ENCODE peak calls at places on chromosomes 5 and 9, in eight cellular contexts. One of them, this sample, is unnamed.

GRCh38 chr9:127208416-127208815 is 56.2 kb upstream of the GARNL3 start:
- DNase-seq in Peyer's patch: peak; percentile 21
- DNase-seq in endothelial cell: no peak
- DNase-seq in retina: no peak
- DNase-seq in H54: no peak
- DNase-seq in breast epithelium: no peak
- DNase-seq in activated CD4-positive, CD25-positive, alpha-beta regulatory T cell: no peak
- DNase-seq in NCI-H774: no peak
- DNase-seq in this sample: no peak

GRCh38 chr5:54311178-54311811 is 922 bp upstream of the ARL15 start:
- DNase-seq in NCI-H774: no peak
- DNase-seq in retina: no peak
- DNase-seq in breast epithelium: no peak
- DNase-seq in endothelial cell: no peak
- DNase-seq in activated CD4-positive, CD25-positive, alpha-beta regulatory T cell: no peak
- DNase-seq in Peyer's patch: no peak
- DNase-seq in H54: no peak
- DNase-seq in this sample: no peak

GRCh38 chr9:133532937-133533668 is 1.4 kb upstream of the ADAMTSL2 start:
- DNase-seq in NCI-H774: peak; percentile 77
- DNase-seq in breast epithelium: no peak
- DNase-seq in H54: peak; percentile 79
- DNase-seq in activated CD4-positive, CD25-positive, alpha-beta regulatory T cell: peak; percentile 29
- DNase-seq in Peyer's patch: peak; percentile 67
- DNase-seq in endothelial cell: peak; percentile 89
- DNase-seq in retina: no peak
- DNase-seq in this sample: peak; percentile 66

GRCh38 chr9:93304574-93305496 is 120.9 kb downstream of the WNK2 start:
- DNase-seq in NCI-H774: peak; percentile 7
- DNase-seq in Peyer's patch: peak; percentile 68
- DNase-seq in breast epithelium: peak; percentile 70
- DNase-seq in retina: peak; percentile 74
- DNase-seq in endothelial cell: peak; percentile 77
- DNase-seq in activated CD4-positive, CD25-positive, alpha-beta regulatory T cell: no peak
- DNase-seq in H54: peak; percentile 78
- DNase-seq in this sample: no peak

GRCh38 chr5:140398379-140398811 is 3.2 kb upstream of the ANKHD1 start:
- DNase-seq in H54: no peak
- DNase-seq in breast epithelium: no peak
- DNase-seq in retina: no peak
- DNase-seq in endothelial cell: no peak
- DNase-seq in activated CD4-positive, CD25-positive, alpha-beta regulatory T cell: no peak
- DNase-seq in NCI-H774: no peak
- DNase-seq in Peyer's patch: no peak
- DNase-seq in this sample: no peak

GRCh38 chr5:122180863-122181519 is 51.6 kb downstream of the ZNF474 start:
- DNase-seq in endothelial cell: no peak
- DNase-seq in Peyer's patch: no peak
- DNase-seq in activated CD4-positive, CD25-positive, alpha-beta regulatory T cell: no peak
- DNase-seq in NCI-H774: no peak
- DNase-seq in H54: no peak
- DNase-seq in breast epithelium: no peak
- DNase-seq in retina: no peak
- DNase-seq in this sample: no peak

GRCh38 chr9:116572095-116572748 is 114.9 kb upstream of the TRIM32 start:
- DNase-seq in Peyer's patch: peak; percentile 84
- DNase-seq in NCI-H774: peak; percentile 46
- DNase-seq in retina: peak; percentile 88
- DNase-seq in H54: peak; percentile 97
- DNase-seq in activated CD4-positive, CD25-positive, alpha-beta regulatory T cell: no peak
- DNase-seq in endothelial cell: peak; percentile 81
- DNase-seq in breast epithelium: peak; percentile 81
- DNase-seq in this sample: peak; percentile 88

GRCh38 chr9:130912932-130913598 is 16.5 kb upstream of the QRFP start:
- DNase-seq in H54: peak; percentile 26
- DNase-seq in NCI-H774: peak; percentile 37
- DNase-seq in Peyer's patch: no peak
- DNase-seq in endothelial cell: no peak
- DNase-seq in retina: peak; percentile 79
- DNase-seq in activated CD4-positive, CD25-positive, alpha-beta regulatory T cell: no peak
- DNase-seq in breast epithelium: no peak
- DNase-seq in this sample: no peak

GRCh38 chr9:78971505-78971904 is 600.3 kb upstream of the TLE4 start:
- DNase-seq in endothelial cell: no peak
- DNase-seq in breast epithelium: no peak
- DNase-seq in retina: peak; percentile 8
- DNase-seq in activated CD4-positive, CD25-positive, alpha-beta regulatory T cell: no peak
- DNase-seq in H54: no peak
- DNase-seq in Peyer's patch: no peak
- DNase-seq in NCI-H774: no peak
- DNase-seq in this sample: no peak

GRCh38 chr9:69619233-69619632 is 52.9 kb downstream of the APBA1 start:
- DNase-seq in NCI-H774: no peak
- DNase-seq in H54: no peak
- DNase-seq in retina: no peak
- DNase-seq in breast epithelium: no peak
- DNase-seq in activated CD4-positive, CD25-positive, alpha-beta regulatory T cell: no peak
- DNase-seq in Peyer's patch: no peak
- DNase-seq in endothelial cell: no peak
- DNase-seq in this sample: no peak

GRCh38 chr5:67693956-67694564 is 497.5 kb upstream of the CD180 start:
- DNase-seq in H54: no peak
- DNase-seq in retina: no peak
- DNase-seq in breast epithelium: peak; percentile 53
- DNase-seq in endothelial cell: no peak
- DNase-seq in Peyer's patch: no peak
- DNase-seq in activated CD4-positive, CD25-positive, alpha-beta regulatory T cell: no peak
- DNase-seq in NCI-H774: no peak
- DNase-seq in this sample: peak; percentile 49

GRCh38 chr9:71746753-71747115 is 21.6 kb downstream of the CEMIP2 start:
- DNase-seq in Peyer's patch: no peak
- DNase-seq in retina: no peak
- DNase-seq in H54: no peak
- DNase-seq in activated CD4-positive, CD25-positive, alpha-beta regulatory T cell: no peak
- DNase-seq in breast epithelium: no peak
- DNase-seq in NCI-H774: no peak
- DNase-seq in endothelial cell: no peak
- DNase-seq in this sample: no peak

GRCh38 chr9:5446451-5447236 is 3.7 kb upstream of the CD274 start:
- DNase-seq in endothelial cell: no peak
- DNase-seq in retina: no peak
- DNase-seq in NCI-H774: no peak
- DNase-seq in breast epithelium: no peak
- DNase-seq in Peyer's patch: no peak
- DNase-seq in H54: no peak
- DNase-seq in activated CD4-positive, CD25-positive, alpha-beta regulatory T cell: no peak
- DNase-seq in this sample: no peak

GRCh38 chr5:16773990-16774389 is 157.2 kb upstream of the RETREG1 start:
- DNase-seq in breast epithelium: no peak
- DNase-seq in endothelial cell: no peak
- DNase-seq in Peyer's patch: no peak
- DNase-seq in retina: peak; percentile 17
- DNase-seq in activated CD4-positive, CD25-positive, alpha-beta regulatory T cell: no peak
- DNase-seq in H54: no peak
- DNase-seq in NCI-H774: peak; percentile 42
- DNase-seq in this sample: no peak

GRCh38 chr5:69166686-69167487 is at the start of gene CCNB1:
- DNase-seq in activated CD4-positive, CD25-positive, alpha-beta regulatory T cell: peak; percentile 91
- DNase-seq in NCI-H774: peak; percentile 98
- DNase-seq in breast epithelium: peak; percentile 97
- DNase-seq in Peyer's patch: peak; percentile 99
- DNase-seq in H54: peak; percentile 98
- DNase-seq in retina: peak; percentile 94
- DNase-seq in endothelial cell: peak; percentile 98
- DNase-seq in this sample: peak; percentile 99

GRCh38 chr5:141850183-141850768 is 27.9 kb downstream of the PCDH1 start:
- DNase-seq in endothelial cell: no peak
- DNase-seq in retina: no peak
- DNase-seq in Peyer's patch: no peak
- DNase-seq in NCI-H774: peak; percentile 28
- DNase-seq in activated CD4-positive, CD25-positive, alpha-beta regulatory T cell: no peak
- DNase-seq in H54: peak; percentile 67
- DNase-seq in breast epithelium: no peak
- DNase-seq in this sample: peak; percentile 46

GRCh38 chr9:89564257-89564878 is 40.4 kb upstream of the GADD45G start:
- DNase-seq in endothelial cell: peak; percentile 42
- DNase-seq in activated CD4-positive, CD25-positive, alpha-beta regulatory T cell: no peak
- DNase-seq in H54: no peak
- DNase-seq in retina: no peak
- DNase-seq in breast epithelium: no peak
- DNase-seq in NCI-H774: peak; percentile 60
- DNase-seq in Peyer's patch: no peak
- DNase-seq in this sample: no peak

GRCh38 chr5:26921439-26921838 is 116.9 kb downstream of the CDH9 start:
- DNase-seq in activated CD4-positive, CD25-positive, alpha-beta regulatory T cell: no peak
- DNase-seq in Peyer's patch: no peak
- DNase-seq in breast epithelium: no peak
- DNase-seq in endothelial cell: no peak
- DNase-seq in NCI-H774: no peak
- DNase-seq in H54: no peak
- DNase-seq in retina: no peak
- DNase-seq in this sample: no peak

GRCh38 chr9:82601272-82601835 is 461.6 kb downstream of the RASEF start:
- DNase-seq in activated CD4-positive, CD25-positive, alpha-beta regulatory T cell: no peak
- DNase-seq in retina: peak; percentile 25
- DNase-seq in endothelial cell: no peak
- DNase-seq in breast epithelium: no peak
- DNase-seq in Peyer's patch: no peak
- DNase-seq in NCI-H774: no peak
- DNase-seq in H54: no peak
- DNase-seq in this sample: no peak

GRCh38 chr9:8366161-8366926 is 566.8 kb upstream of the DMAC1 start:
- DNase-seq in H54: no peak
- DNase-seq in breast epithelium: no peak
- DNase-seq in NCI-H774: no peak
- DNase-seq in Peyer's patch: no peak
- DNase-seq in endothelial cell: no peak
- DNase-seq in activated CD4-positive, CD25-positive, alpha-beta regulatory T cell: no peak
- DNase-seq in retina: no peak
- DNase-seq in this sample: no peak

GRCh38 chr5:62731011-62731410 is 152.4 kb downstream of the LRRC70 start:
- DNase-seq in NCI-H774: no peak
- DNase-seq in retina: no peak
- DNase-seq in endothelial cell: no peak
- DNase-seq in activated CD4-positive, CD25-positive, alpha-beta regulatory T cell: no peak
- DNase-seq in breast epithelium: no peak
- DNase-seq in Peyer's patch: no peak
- DNase-seq in H54: no peak
- DNase-seq in this sample: no peak

GRCh38 chr9:108600896-108601295 is 254.9 kb downstream of the ACTL7B start:
- DNase-seq in breast epithelium: no peak
- DNase-seq in endothelial cell: no peak
- DNase-seq in H54: no peak
- DNase-seq in retina: no peak
- DNase-seq in NCI-H774: no peak
- DNase-seq in Peyer's patch: no peak
- DNase-seq in activated CD4-positive, CD25-positive, alpha-beta regulatory T cell: no peak
- DNase-seq in this sample: no peak

GRCh38 chr5:124628721-124629596 is 117.5 kb downstream of the ZNF608 start:
- DNase-seq in NCI-H774: no peak
- DNase-seq in endothelial cell: no peak
- DNase-seq in Peyer's patch: no peak
- DNase-seq in H54: peak; percentile 88
- DNase-seq in retina: peak; percentile 64
- DNase-seq in breast epithelium: no peak
- DNase-seq in activated CD4-positive, CD25-positive, alpha-beta regulatory T cell: no peak
- DNase-seq in this sample: no peak

GRCh38 chr9:123645126-123645525 is 284.8 kb downstream of the DENND1A start:
- DNase-seq in Peyer's patch: no peak
- DNase-seq in H54: no peak
- DNase-seq in activated CD4-positive, CD25-positive, alpha-beta regulatory T cell: no peak
- DNase-seq in retina: no peak
- DNase-seq in breast epithelium: no peak
- DNase-seq in endothelial cell: no peak
- DNase-seq in NCI-H774: no peak
- DNase-seq in this sample: no peak

GRCh38 chr5:73311291-73312110 is 137.1 kb downstream of the FOXD1 start:
- DNase-seq in endothelial cell: no peak
- DNase-seq in activated CD4-positive, CD25-positive, alpha-beta regulatory T cell: no peak
- DNase-seq in H54: peak; percentile 77
- DNase-seq in retina: peak; percentile 74
- DNase-seq in NCI-H774: no peak
- DNase-seq in breast epithelium: no peak
- DNase-seq in Peyer's patch: no peak
- DNase-seq in this sample: no peak

GRCh38 chr9:73532985-73533384 is 381.3 kb downstream of the ANXA1 start:
- DNase-seq in breast epithelium: no peak
- DNase-seq in H54: no peak
- DNase-seq in activated CD4-positive, CD25-positive, alpha-beta regulatory T cell: no peak
- DNase-seq in Peyer's patch: no peak
- DNase-seq in retina: no peak
- DNase-seq in NCI-H774: no peak
- DNase-seq in endothelial cell: no peak
- DNase-seq in this sample: no peak

GRCh38 chr5:159805021-159805420 is 111.3 kb upstream of the ADRA1B start:
- DNase-seq in activated CD4-positive, CD25-positive, alpha-beta regulatory T cell: no peak
- DNase-seq in breast epithelium: no peak
- DNase-seq in Peyer's patch: no peak
- DNase-seq in NCI-H774: no peak
- DNase-seq in H54: no peak
- DNase-seq in endothelial cell: no peak
- DNase-seq in retina: no peak
- DNase-seq in this sample: no peak

GRCh38 chr5:97162045-97162444 is 19.6 kb upstream of the LIX1 start:
- DNase-seq in NCI-H774: peak; percentile 59
- DNase-seq in retina: peak; percentile 71
- DNase-seq in H54: no peak
- DNase-seq in Peyer's patch: no peak
- DNase-seq in endothelial cell: peak; percentile 74
- DNase-seq in activated CD4-positive, CD25-positive, alpha-beta regulatory T cell: no peak
- DNase-seq in breast epithelium: peak; percentile 59
- DNase-seq in this sample: peak; percentile 57

GRCh38 chr5:95644351-95645042 is 2.1 kb upstream of the RFESD start:
- DNase-seq in activated CD4-positive, CD25-positive, alpha-beta regulatory T cell: no peak
- DNase-seq in H54: no peak
- DNase-seq in endothelial cell: peak; percentile 30
- DNase-seq in breast epithelium: no peak
- DNase-seq in Peyer's patch: no peak
- DNase-seq in retina: peak; percentile 61
- DNase-seq in NCI-H774: peak; percentile 37
- DNase-seq in this sample: peak; percentile 54

GRCh38 chr9:128001411-128002298 is 20.9 kb upstream of the EEIG1 start:
- DNase-seq in breast epithelium: peak; percentile 73
- DNase-seq in NCI-H774: no peak
- DNase-seq in activated CD4-positive, CD25-positive, alpha-beta regulatory T cell: no peak
- DNase-seq in retina: no peak
- DNase-seq in Peyer's patch: no peak
- DNase-seq in H54: peak; percentile 91
- DNase-seq in endothelial cell: no peak
- DNase-seq in this sample: no peak

GRCh38 chr5:2756764-2757163 is 5.3 kb upstream of the IRX2 start:
- DNase-seq in endothelial cell: no peak
- DNase-seq in breast epithelium: peak; percentile 57
- DNase-seq in NCI-H774: peak; percentile 56
- DNase-seq in activated CD4-positive, CD25-positive, alpha-beta regulatory T cell: no peak
- DNase-seq in Peyer's patch: no peak
- DNase-seq in H54: no peak
- DNase-seq in retina: peak; percentile 83
- DNase-seq in this sample: no peak

GRCh38 chr5:64165160-64165499 is 513 bp upstream of the RNF180 start:
- DNase-seq in endothelial cell: no peak
- DNase-seq in retina: no peak
- DNase-seq in Peyer's patch: no peak
- DNase-seq in breast epithelium: no peak
- DNase-seq in NCI-H774: no peak
- DNase-seq in activated CD4-positive, CD25-positive, alpha-beta regulatory T cell: no peak
- DNase-seq in H54: no peak
- DNase-seq in this sample: no peak

GRCh38 chr5:55936100-55936693 is 58.6 kb downstream of the IL6ST start:
- DNase-seq in retina: peak; percentile 73
- DNase-seq in Peyer's patch: peak; percentile 84
- DNase-seq in endothelial cell: peak; percentile 82
- DNase-seq in breast epithelium: no peak
- DNase-seq in activated CD4-positive, CD25-positive, alpha-beta regulatory T cell: peak; percentile 40
- DNase-seq in NCI-H774: peak; percentile 50
- DNase-seq in H54: peak; percentile 48
- DNase-seq in this sample: peak; percentile 69

GRCh38 chr5:138874241-138874640 is 894 bp downstream of the LRRTM2 start:
- DNase-seq in endothelial cell: no peak
- DNase-seq in retina: peak; percentile 64
- DNase-seq in Peyer's patch: no peak
- DNase-seq in breast epithelium: no peak
- DNase-seq in H54: no peak
- DNase-seq in activated CD4-positive, CD25-positive, alpha-beta regulatory T cell: no peak
- DNase-seq in NCI-H774: no peak
- DNase-seq in this sample: no peak

This sample was measured in lung.